ENCODE peak calls at places on chromosomes 16 and 17, in nine cellular contexts. U, H, R, G, T, F, Q, I and M are unnamed samples. For H3K4me1 and H3K9me3, the result is how much of the 10 kb centered on the place peaks cover.

GRCh38 chr17:15432807-15433547 is 34.4 kb downstream of the CDRT4 start:
- DNase-seq in U (no peak), G (no peak), R (no peak), T (no peak), I (no peak), H (no peak), F (no peak), Q (no peak), M (no peak)

GRCh38 chr16:14669776-14670175 is 24.3 kb downstream of the PLA2G10 start:
- DNase-seq in R (peak), G (no peak), F (no peak), U (no peak), I (no peak), H (no peak), T (no peak), Q (no peak), M (no peak)

GRCh38 chr17:72122002-72122310 is 1.1 kb downstream of the SOX9 start:
- DNase-seq in G (no peak), Q (no peak), R (no peak), F (no peak), H (peak), I (no peak), T (no peak), U (no peak), M (no peak)

GRCh38 chr16:11155284-11155806 is 100.7 kb downstream of the SOCS1 start:
- DNase-seq in F (no peak), R (no peak), T (no peak), H (peak), G (no peak), Q (no peak), I (no peak), U (no peak), M (no peak)

GRCh38 chr16:66251406-66252160 is 114.9 kb upstream of the CDH5 start:
- DNase-seq in T (no peak), G (no peak), F (no peak), R (peak), U (no peak), I (no peak), H (no peak), Q (no peak), M (no peak)

GRCh38 chr16:87661561-87661960 is 59.3 kb downstream of the JPH3 start:
- DNase-seq in T (no peak), H (peak), F (peak), U (peak), R (no peak), I (peak), Q (peak), G (peak), M (no peak)

GRCh38 chr17:78828470-78829185 is 12.0 kb downstream of the USP36 start:
- DNase-seq in I (no peak), F (no peak), U (no peak), Q (no peak), H (peak), R (no peak), T (no peak), G (no peak), M (no peak)

GRCh38 chr17:70195091-70195490 is 25.8 kb downstream of the KCNJ2 start:
- DNase-seq in U (no peak), R (no peak), G (no peak), I (no peak), Q (no peak), F (no peak), H (no peak), T (no peak), M (no peak)

GRCh38 chr16:1175566-1176279 is 22.8 kb downstream of the CACNA1H start:
- DNase-seq in H (no peak), R (no peak), I (no peak), F (no peak), G (no peak), T (no peak), U (no peak), Q (no peak), M (no peak)
- H3K4me1 ChIP-seq in H (under half), R (under half), I (under half), F (under half), G (under half), T (under half), U (under half), Q (under half), M (under half)

GRCh38 chr17:22599322-22599721 is 907.0 kb downstream of the KCNJ18 start:
- DNase-seq in U (no peak), Q (no peak), G (no peak), H (no peak), T (no peak), I (peak), F (no peak), R (no peak), M (no peak)
- H3K9me3 ChIP-seq in U (under half), Q (under half), G (under half), H (under half), T (under half), I (under half), F (under half), R (under half), M (under half)

DNA sequence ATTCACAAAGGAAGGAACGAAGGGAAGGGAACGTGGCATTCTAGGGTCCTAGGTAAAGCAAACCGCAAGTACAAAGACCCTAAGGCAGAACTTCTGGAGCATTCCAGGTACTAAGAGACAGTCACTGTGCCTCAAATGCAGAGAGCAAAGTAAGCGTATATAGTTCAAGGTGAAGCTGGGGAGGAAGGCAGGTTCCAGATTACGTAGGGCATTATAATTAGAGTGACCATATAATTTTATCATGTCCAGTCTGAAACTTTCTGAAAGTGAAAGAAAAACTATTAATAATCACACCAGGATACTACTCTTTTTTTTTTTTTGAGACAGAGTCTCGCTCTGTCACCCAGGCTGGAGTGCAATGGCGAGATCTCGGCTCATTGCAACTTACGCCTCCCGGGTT is 25.7 kb downstream of the METTL16 start:
- DNase-seq in Q (no peak), H (no peak), R (no peak), I (no peak), T (no peak), F (no peak), U (no peak), G (no peak), M (no peak)
- H3K4me3 ChIP-seq in Q (no peak), H (peak), R (peak), I (no peak), T (no peak), F (no peak), U (no peak), G (peak), M (no peak)

DNA sequence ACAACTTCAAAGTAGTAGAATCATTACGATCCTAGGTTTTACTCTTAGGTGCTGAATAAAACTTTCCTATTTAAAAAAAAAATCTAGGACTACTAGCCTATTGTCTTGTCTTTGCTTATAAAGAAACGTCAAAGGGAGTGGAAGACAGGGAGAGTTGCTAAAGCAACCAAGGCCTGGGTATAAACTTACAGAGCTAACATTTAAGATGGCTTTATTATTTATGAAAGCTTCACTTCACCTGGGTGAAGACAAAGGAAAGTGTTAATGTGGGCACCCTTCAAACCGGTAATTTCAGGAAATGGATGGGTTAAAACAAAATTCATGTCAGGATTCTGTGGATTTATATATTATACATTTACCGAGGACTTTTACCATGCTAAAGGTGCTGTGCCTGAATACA is 2.5 kb downstream of the DUSP14 start:
- DNase-seq in F (no peak), Q (no peak), I (no peak), U (no peak), H (no peak), T (no peak), R (no peak), G (no peak), M (no peak)
- H3K4me1 ChIP-seq in F (under half), Q (under half), I (under half), U (under half), H (under half), T (under half), R (under half), G (under half), M (under half)

DNA sequence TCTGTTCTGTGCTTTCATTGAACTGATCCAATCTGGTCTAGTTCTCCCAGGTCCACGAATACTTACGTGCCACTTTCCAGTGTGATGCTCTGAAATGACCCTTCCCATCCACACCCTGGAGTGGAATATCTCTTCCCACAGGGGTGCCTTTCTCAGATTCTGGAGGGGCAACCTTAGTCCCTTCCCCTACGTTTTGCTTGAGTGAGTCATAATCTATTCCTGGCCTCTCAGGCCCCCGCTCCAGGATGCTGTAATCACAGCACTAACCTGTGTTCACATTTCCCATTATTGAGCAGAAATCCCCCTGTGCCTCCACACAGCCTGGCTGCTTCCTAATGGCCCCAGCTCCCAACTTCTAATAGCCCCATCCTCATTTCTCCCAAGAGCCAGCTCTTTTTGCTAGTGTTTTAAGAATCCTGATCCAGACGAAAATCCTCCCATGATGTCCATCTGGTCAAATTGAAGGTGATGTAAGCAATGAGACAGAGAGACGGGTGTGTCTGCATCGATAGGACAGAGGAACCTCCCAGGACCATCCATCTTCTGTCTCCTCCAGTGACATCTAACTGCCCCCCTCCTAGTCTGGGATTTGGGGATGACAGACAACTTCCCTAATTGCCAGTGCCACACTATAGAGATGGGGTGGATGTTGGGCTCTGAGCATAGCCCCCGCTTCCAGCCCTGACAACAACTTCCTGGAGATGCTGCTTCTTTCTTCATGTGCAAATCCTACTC is 164.0 kb upstream of the MAF start:
- DNase-seq in G (no peak), Q (no peak), I (no peak), T (no peak), H (no peak), F (no peak), U (no peak), R (no peak), M (no peak)
- H3K9me3 ChIP-seq in G (under half), Q (under half), I (under half), T (under half), H (under half), F (under half), U (under half), R (under half), M (under half)

DNA sequence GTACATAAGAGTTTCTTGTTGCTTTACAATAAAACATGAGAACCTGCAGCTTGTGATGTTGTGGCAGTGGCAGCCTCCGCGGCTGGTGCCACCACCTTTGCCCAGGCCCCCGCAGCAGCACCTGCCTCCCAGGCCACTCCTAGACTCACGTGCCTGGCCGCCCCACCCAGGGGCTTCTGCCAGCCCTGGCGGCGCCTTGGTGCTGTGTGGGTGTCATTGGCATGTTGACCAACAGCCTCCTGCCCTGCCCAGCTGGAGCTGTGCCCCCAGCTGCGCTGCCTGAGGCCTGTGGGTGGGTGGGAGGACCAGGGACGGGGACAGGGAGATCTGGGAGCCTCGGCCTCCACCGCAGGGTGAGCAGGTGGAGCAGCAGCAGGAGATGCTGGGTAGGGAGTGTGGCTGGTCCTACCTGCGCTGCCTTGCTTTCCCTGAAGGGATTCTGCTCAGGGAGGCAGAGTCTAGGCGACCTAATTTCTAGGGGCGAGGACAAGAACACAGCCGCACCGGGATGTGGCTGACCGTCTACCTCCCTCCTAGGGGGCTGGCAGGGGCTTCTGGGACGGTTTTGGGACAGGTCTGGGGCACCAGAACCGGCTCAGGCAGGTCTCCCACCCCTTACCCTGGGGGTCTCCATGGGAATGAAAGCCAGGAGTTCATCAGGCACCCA is 416 bp upstream of the DNASE1L2 start:
- DNase-seq in H (no peak), T (no peak), F (no peak), R (peak), U (no peak), I (no peak), G (no peak), Q (no peak), M (no peak)
- H3K4me3 ChIP-seq in H (no peak), T (no peak), F (peak), R (no peak), U (no peak), I (no peak), G (no peak), Q (no peak), M (no peak)

DNA sequence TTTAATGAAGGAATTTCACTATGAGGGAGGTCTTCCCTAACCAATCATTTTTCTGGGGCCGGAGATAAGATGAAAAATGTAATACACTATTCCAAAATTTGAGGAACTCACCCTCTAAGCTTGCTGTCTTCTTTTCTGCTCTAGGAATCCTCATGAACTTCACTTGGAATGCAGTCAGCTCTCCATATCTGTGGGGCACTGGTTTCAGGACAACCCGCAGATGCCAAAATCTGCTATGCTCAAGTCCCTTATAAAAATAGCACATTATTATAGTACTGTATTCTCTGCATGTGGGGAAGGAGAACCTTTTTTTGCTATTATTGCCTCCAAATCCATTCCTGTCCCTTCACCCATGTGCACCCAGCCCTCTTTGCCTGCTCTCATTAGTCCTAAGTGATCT is 146.0 kb downstream of the ABCA8 start:
- DNase-seq in T (no peak), Q (no peak), G (no peak), H (no peak), I (no peak), R (no peak), F (no peak), U (no peak), M (no peak)
- H3K4me1 ChIP-seq in T (under half), Q (under half), G (under half), H (under half), I (under half), R (under half), F (under half), U (under half), M (under half)

GRCh38 chr16:3180445-3180878 is 7.5 kb upstream of the OR1F1 start:
- DNase-seq in G (no peak), R (no peak), T (no peak), H (peak), Q (no peak), I (no peak), U (no peak), F (no peak), M (no peak)

GRCh38 chr16:3182608-3183444 is 5.2 kb upstream of the OR1F1 start:
- DNase-seq in H (peak), U (no peak), R (no peak), I (no peak), T (no peak), Q (peak), G (no peak), F (peak), M (no peak)

GRCh38 chr16:3175157-3176153 is 12.5 kb upstream of the OR1F1 start:
- DNase-seq in I (no peak), G (no peak), Q (no peak), T (no peak), F (no peak), H (peak), R (peak), U (no peak), M (no peak)

GRCh38 chr16:3183445-3184139 is 4.4 kb upstream of the OR1F1 start:
- DNase-seq in R (no peak), G (no peak), T (no peak), Q (no peak), F (no peak), H (no peak), I (no peak), U (no peak), M (no peak)

GRCh38 chr16:3179651-3180050 is 8.4 kb upstream of the OR1F1 start:
- DNase-seq in T (no peak), U (no peak), F (no peak), G (no peak), R (peak), Q (no peak), I (no peak), H (no peak), M (no peak)
- H3K9me3 ChIP-seq in T (under half), U (under half), F (under half), G (under half), R (under half), Q (under half), I (under half), H (under half), M (under half)

GRCh38 chr16:2280981-2281542 is 13.1 kb upstream of the RNPS1 start:
- DNase-seq in G (no peak), F (no peak), H (no peak), I (no peak), U (no peak), R (no peak), T (no peak), Q (no peak), M (no peak)
- H3K4me3 ChIP-seq in G (no peak), F (no peak), H (no peak), I (no peak), U (no peak), R (no peak), T (no peak), Q (no peak), M (no peak)